ENCODE peak calls at places on chromosome 1, in eight cellular contexts. One of them, this sample, is unnamed.

GRCh38 chr1:231931146-231931545 is 304.6 kb downstream of the DISC1 start:
- DNase-seq in ureter: no peak
- DNase-seq in T-helper 2 cell: no peak
- DNase-seq in mammary epithelial cell: peak
- DNase-seq in tibial artery: no peak
- DNase-seq in NCI-H1105: no peak
- DNase-seq in astrocyte: no peak
- DNase-seq in activated effector memory CD4-positive, alpha-beta T cell treated with anti-CD3 and anti-CD28 coated beads, Interleukin-2, amount 50 U/mL, for 16 hours: no peak
- DNase-seq in this sample: no peak

GRCh38 chr1:27031235-27032118 is 18.8 kb upstream of the TENT5B start:
- DNase-seq in ureter: peak
- DNase-seq in T-helper 2 cell: no peak
- DNase-seq in mammary epithelial cell: peak
- DNase-seq in tibial artery: peak
- DNase-seq in NCI-H1105: no peak
- DNase-seq in astrocyte: peak
- DNase-seq in activated effector memory CD4-positive, alpha-beta T cell treated with anti-CD3 and anti-CD28 coated beads, Interleukin-2, amount 50 U/mL, for 16 hours: no peak
- DNase-seq in this sample: peak

GRCh38 chr1:187696092-187696491 is 867.3 kb downstream of the PLA2G4A start:
- DNase-seq in ureter: no peak
- DNase-seq in T-helper 2 cell: no peak
- DNase-seq in mammary epithelial cell: no peak
- DNase-seq in tibial artery: no peak
- DNase-seq in NCI-H1105: no peak
- DNase-seq in astrocyte: peak
- DNase-seq in activated effector memory CD4-positive, alpha-beta T cell treated with anti-CD3 and anti-CD28 coated beads, Interleukin-2, amount 50 U/mL, for 16 hours: no peak
- DNase-seq in this sample: no peak

GRCh38 chr1:47219590-47220220 is 12.3 kb downstream of the TAL1 start:
- DNase-seq in ureter: no peak
- DNase-seq in T-helper 2 cell: no peak
- DNase-seq in mammary epithelial cell: no peak
- DNase-seq in tibial artery: no peak
- DNase-seq in NCI-H1105: no peak
- DNase-seq in astrocyte: no peak
- DNase-seq in activated effector memory CD4-positive, alpha-beta T cell treated with anti-CD3 and anti-CD28 coated beads, Interleukin-2, amount 50 U/mL, for 16 hours: peak
- DNase-seq in this sample: no peak

GRCh38 chr1:110548381-110548780 is 29.4 kb upstream of the KCNA10 start:
- DNase-seq in ureter: no peak
- DNase-seq in T-helper 2 cell: no peak
- DNase-seq in mammary epithelial cell: no peak
- DNase-seq in tibial artery: no peak
- DNase-seq in NCI-H1105: no peak
- DNase-seq in astrocyte: no peak
- DNase-seq in activated effector memory CD4-positive, alpha-beta T cell treated with anti-CD3 and anti-CD28 coated beads, Interleukin-2, amount 50 U/mL, for 16 hours: no peak
- DNase-seq in this sample: no peak

GRCh38 chr1:116325922-116326321 is 47.1 kb upstream of the ATP1A1 start:
- DNase-seq in ureter: no peak
- DNase-seq in T-helper 2 cell: peak
- DNase-seq in mammary epithelial cell: no peak
- DNase-seq in tibial artery: no peak
- DNase-seq in NCI-H1105: no peak
- DNase-seq in astrocyte: no peak
- DNase-seq in activated effector memory CD4-positive, alpha-beta T cell treated with anti-CD3 and anti-CD28 coated beads, Interleukin-2, amount 50 U/mL, for 16 hours: peak
- DNase-seq in this sample: no peak

GRCh38 chr1:199226163-199226562 is 587.3 kb downstream of the PTPRC start:
- DNase-seq in ureter: no peak
- DNase-seq in T-helper 2 cell: peak
- DNase-seq in mammary epithelial cell: peak
- DNase-seq in tibial artery: no peak
- DNase-seq in NCI-H1105: no peak
- DNase-seq in astrocyte: peak
- DNase-seq in activated effector memory CD4-positive, alpha-beta T cell treated with anti-CD3 and anti-CD28 coated beads, Interleukin-2, amount 50 U/mL, for 16 hours: no peak
- DNase-seq in this sample: no peak

GRCh38 chr1:152392909-152393308 is 21.2 kb downstream of the CRNN start:
- DNase-seq in ureter: no peak
- DNase-seq in T-helper 2 cell: peak
- DNase-seq in mammary epithelial cell: peak
- DNase-seq in tibial artery: no peak
- DNase-seq in NCI-H1105: no peak
- DNase-seq in astrocyte: no peak
- DNase-seq in activated effector memory CD4-positive, alpha-beta T cell treated with anti-CD3 and anti-CD28 coated beads, Interleukin-2, amount 50 U/mL, for 16 hours: no peak
- DNase-seq in this sample: no peak